ENCODE peak calls at places on chromosomes 11 and 22, in five cellular contexts. I is AG09309; S is stimulated activated CD4-positive, alpha-beta T cell treated with anti-CD3 and anti-CD28 coated beads, Interleukin-15, amount 100 ng/mL, for 48 hours; A is esophagus muscularis mucosa; O is aorta. W is an unnamed sample.

GRCh38 chr22:43090130-43090789 is 1.1 kb upstream of the TTLL1 start:
- DNase-seq in A (no peak), S (peak; percentile 49), O (peak; percentile 56), I (peak; percentile 73), W (no peak)

GRCh38 chr11:92801685-92802084 is 167.8 kb upstream of the MTNR1B start:
- DNase-seq in A (peak; percentile 83), S (no peak), I (no peak), O (no peak), W (no peak)

GRCh38 chr11:110314366-110315095 is 18.1 kb upstream of the RDX start:
- DNase-seq in O (no peak), S (no peak), A (no peak), I (no peak), W (no peak)

GRCh38 chr11:118878187-118878586 is 5.5 kb upstream of the CXCR5 start:
- DNase-seq in A (no peak), S (no peak), I (no peak), O (no peak), W (no peak)

GRCh38 chr22:24474221-24474620 is 20.9 kb upstream of the UPB1 start:
- DNase-seq in I (peak; percentile 66), O (no peak), S (no peak), A (no peak), W (no peak)

GRCh38 chr11:69337211-69337721 is 43.3 kb downstream of the MYEOV start:
- DNase-seq in A (no peak), S (peak; percentile 12), I (no peak), O (no peak), W (peak; percentile 12)

GRCh38 chr11:30488304-30488998 is 97.7 kb downstream of the MPPED2 start:
- DNase-seq in O (no peak), S (no peak), I (no peak), A (no peak), W (peak; percentile 80)

GRCh38 chr22:49658902-49659280 is 168.8 kb downstream of the BRD1 start:
- DNase-seq in O (peak; percentile 26), A (no peak), I (no peak), S (no peak), W (no peak)

GRCh38 chr11:65419773-65420481 is 2.7 kb upstream of the NEAT1 start:
- DNase-seq in O (peak; percentile 96), A (peak; percentile 99), S (no peak), I (peak; percentile 80), W (no peak)

GRCh38 chr11:96704847-96705246 is 315.0 kb downstream of the JRKL start:
- DNase-seq in O (no peak), A (no peak), S (no peak), I (no peak), W (no peak)

GRCh38 chr22:43101306-43101705 is 9.2 kb upstream of the BIK start:
- DNase-seq in S (no peak), I (no peak), A (no peak), O (no peak), W (no peak)

GRCh38 chr11:637593-638507 is 781 bp downstream of the DRD4 start:
- DNase-seq in A (no peak), I (no peak), O (no peak), S (no peak), W (no peak)

GRCh38 chr11:45927332-45927683 is 4.9 kb downstream of the LARGE2 start:
- DNase-seq in A (no peak), I (no peak), O (no peak), S (no peak), W (no peak)

GRCh38 chr22:19886605-19887250 is 32.1 kb upstream of the GNB1L start:
- DNase-seq in S (no peak), O (peak; percentile 69), A (no peak), I (peak; percentile 69), W (no peak)